ENCODE peak calls at places on chromosomes 4 and X, in nine cellular contexts. T is lower lobe of right lung, M is fibroblast of mammary gland, F is BJ, N is upper lobe of right lung, G is left ventricle myocardium inferior, V is GM23338, E is kidney epithelial cell, X is OCI-LY7. Z is an unnamed sample.

GRCh38 chrX:23394421-23394820 is 59.8 kb downstream of the PTCHD1 start:
- DNase-seq in M (no peak), E (no peak), N (no peak), T (no peak), G (no peak), V (no peak), F (no peak), X (no peak), Z (no peak)

GRCh38 chr4:87093443-87094123 is 126.8 kb downstream of the KLHL8 start:
- DNase-seq in V (peak; percentile 73), M (peak; percentile 54), G (no peak), F (no peak), T (no peak), X (peak; percentile 80), E (no peak), N (no peak), Z (no peak)

GRCh38 chrX:37667141-37667540 is 18.4 kb upstream of the XK start:
- DNase-seq in N (no peak), E (no peak), T (no peak), V (no peak), F (no peak), X (no peak), G (no peak), M (no peak), Z (no peak)

GRCh38 chrX:120561634-120562568 is 1.1 kb upstream of the CUL4B start:
- DNase-seq in E (no peak), G (no peak), V (no peak), F (no peak), M (no peak), X (peak; percentile 16), N (no peak), T (no peak), Z (no peak)

GRCh38 chrX:136936183-136936549 is 55.6 kb upstream of the RBMX start:
- DNase-seq in V (no peak), M (no peak), N (no peak), X (no peak), E (no peak), T (no peak), G (no peak), F (no peak), Z (no peak)

GRCh38 chr4:7717161-7717560 is 222.5 kb downstream of the AFAP1 start:
- DNase-seq in F (no peak), X (no peak), N (no peak), E (no peak), T (no peak), V (no peak), M (no peak), G (no peak), Z (no peak)

GRCh38 chr4:1126506-1126905 is 13.1 kb upstream of the RNF212 start:
- DNase-seq in M (peak; percentile 25), E (no peak), F (no peak), N (no peak), X (no peak), V (no peak), G (no peak), T (no peak), Z (no peak)

GRCh38 chr4:37884855-37885487 is 5.9 kb upstream of the TBC1D1 start:
- DNase-seq in E (no peak), M (no peak), N (no peak), G (no peak), T (no peak), F (no peak), V (no peak), X (no peak), Z (no peak)

GRCh38 chr4:98828801-98829200 is 100.1 kb downstream of the EIF4E start:
- DNase-seq in F (no peak), X (no peak), T (no peak), N (no peak), E (no peak), V (peak; percentile 59), G (no peak), M (peak; percentile 17), Z (no peak)

GRCh38 chrX:25275159-25275558 is 259.4 kb upstream of the ARX start:
- DNase-seq in G (no peak), V (no peak), T (no peak), N (no peak), X (no peak), M (no peak), E (no peak), F (no peak), Z (no peak)

GRCh38 chr4:40837094-40837870 is 87.5 kb downstream of the NSUN7 start:
- DNase-seq in N (no peak), M (no peak), V (no peak), T (no peak), F (no peak), X (no peak), E (no peak), G (no peak), Z (no peak)

GRCh38 chr4:21226637-21227538 is 526.6 kb downstream of the PACRGL start:
- DNase-seq in M (no peak), G (no peak), E (no peak), N (no peak), X (no peak), T (no peak), V (no peak), F (no peak), Z (no peak)

GRCh38 chr4:45472490-45472889 is 651.4 kb downstream of the GABRG1 start:
- DNase-seq in G (no peak), F (no peak), X (no peak), E (no peak), N (no peak), M (no peak), V (no peak), T (no peak), Z (no peak)

GRCh38 chr4:48252313-48252712 is 17.3 kb downstream of the TEC start:
- DNase-seq in T (no peak), E (no peak), X (no peak), V (no peak), G (no peak), F (no peak), M (no peak), N (no peak), Z (no peak)

GRCh38 chr4:97153042-97153441 is 990.2 kb downstream of the STPG2 start:
- DNase-seq in V (peak; percentile 62), T (no peak), N (no peak), E (peak; percentile 5), F (no peak), M (no peak), X (peak; percentile 1), G (no peak), Z (no peak)

GRCh38 chr4:174631901-174632758 is 109.8 kb upstream of the HPGD start:
- DNase-seq in V (peak; percentile 67), F (no peak), E (no peak), T (no peak), X (peak; percentile 49), N (no peak), M (peak; percentile 66), G (no peak), Z (no peak)

DNA sequence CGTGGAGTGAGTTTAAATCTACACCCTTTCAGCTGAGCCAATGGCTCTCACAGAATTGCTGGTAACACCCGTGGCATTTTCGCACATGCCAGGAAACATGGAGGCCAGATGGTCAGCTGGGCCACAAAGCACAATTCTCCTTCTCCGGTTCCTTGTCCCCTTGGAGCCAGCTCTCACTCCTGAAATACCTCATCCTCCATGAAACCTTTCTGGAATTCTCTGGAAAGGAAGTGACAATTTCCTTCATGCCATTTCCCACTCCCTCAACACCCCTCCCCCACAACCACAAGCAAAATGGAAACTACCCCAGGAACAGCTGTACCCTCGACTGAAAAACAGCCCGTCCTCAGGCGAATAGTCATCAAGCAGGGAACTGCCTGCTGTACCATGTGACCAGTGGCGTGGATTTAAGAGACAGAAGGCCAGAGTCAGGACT is 24.7 kb downstream of the ELF4 start:
- DNase-seq in X (peak; percentile 19), T (no peak), V (no peak), N (no peak), G (no peak), E (no peak), F (no peak), M (no peak), Z (no peak)
- H3K4me3 ChIP-seq in X (peak overlapping the region; percentile 56), T (peak overlapping the region; percentile 23), V (no peak overlapping the region), N (peak overlapping the region; percentile 14), G (no peak overlapping the region), E (no peak overlapping the region), F (no peak overlapping the region), M (no peak overlapping the region), Z (no peak overlapping the region)

GRCh38 chrX:138294951-138295350 is 416.6 kb downstream of the FGF13 start:
- DNase-seq in N (no peak), G (no peak), X (no peak), T (no peak), V (no peak), E (no peak), M (no peak), F (no peak), Z (no peak)

GRCh38 chrX:138298268-138298667 is 413.2 kb downstream of the FGF13 start:
- DNase-seq in X (no peak), G (no peak), F (no peak), E (no peak), N (no peak), T (no peak), V (no peak), M (no peak), Z (no peak)
- TF ChIP-seq CTCF in X (no peak), G (no peak), F (no peak), E (no peak), N (peak; percentile 19), T (no peak), V (no peak), M (no peak), Z (no peak)

DNA sequence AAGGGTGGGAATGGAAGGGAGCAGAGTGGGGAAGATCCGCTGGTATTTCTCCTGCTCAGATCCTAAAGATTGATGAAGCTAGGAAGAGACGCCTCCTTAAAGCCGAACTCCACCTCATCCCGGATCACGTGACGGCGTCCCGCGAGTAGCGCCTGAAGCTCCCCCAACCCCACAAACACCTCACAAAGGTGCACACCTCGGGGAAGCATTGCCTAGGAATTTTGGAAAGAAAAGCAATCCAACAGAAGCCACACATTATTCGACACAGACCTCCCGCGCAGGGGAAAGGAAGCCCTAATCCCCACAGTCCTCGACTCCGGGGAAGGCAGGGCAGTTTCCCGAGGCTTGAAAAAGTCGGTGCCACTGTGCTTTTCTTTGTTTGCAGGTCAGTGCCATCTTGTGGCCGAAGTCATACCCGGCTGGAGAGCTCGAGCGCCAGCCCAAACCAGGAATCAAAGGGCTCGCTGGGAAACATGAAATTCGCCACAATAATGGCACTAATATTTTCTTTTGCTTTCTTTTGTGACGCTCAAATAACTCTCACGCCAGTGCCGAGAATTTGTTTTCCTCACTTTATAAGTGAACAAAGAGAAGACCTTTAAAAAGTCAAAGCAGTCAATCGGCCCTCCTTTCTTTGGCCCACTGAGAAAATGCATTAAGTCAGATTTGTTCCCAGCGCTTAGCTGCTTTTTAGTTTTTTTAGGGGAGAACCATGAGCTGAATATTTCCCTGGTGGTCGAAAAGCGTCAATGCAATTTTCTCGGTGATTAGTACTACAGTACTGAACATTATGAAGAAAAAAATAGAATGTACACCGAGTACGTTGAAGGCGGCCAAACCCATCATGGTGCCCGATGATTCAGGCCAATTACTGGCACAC is at the start of gene NPY1R:
- DNase-seq in E (peak; percentile 45), M (peak; percentile 77), V (peak; percentile 89), F (peak; percentile 9), X (peak; percentile 4), T (peak; percentile 67), N (peak; percentile 82), G (peak; percentile 48), Z (peak; percentile 82)
- H3K4me3 ChIP-seq in E (peak within 1 kb of the TSS; percentile 64), M (peak within 1 kb of the TSS; percentile 54), V (peak within 1 kb of the TSS; percentile 92), F (peak within 1 kb of the TSS; percentile 43), X (no peak within 1 kb of the TSS), T (peak within 1 kb of the TSS; percentile 63), N (peak within 1 kb of the TSS; percentile 50), G (peak within 1 kb of the TSS; percentile 71), Z (peak within 1 kb of the TSS; percentile 80)

DNA sequence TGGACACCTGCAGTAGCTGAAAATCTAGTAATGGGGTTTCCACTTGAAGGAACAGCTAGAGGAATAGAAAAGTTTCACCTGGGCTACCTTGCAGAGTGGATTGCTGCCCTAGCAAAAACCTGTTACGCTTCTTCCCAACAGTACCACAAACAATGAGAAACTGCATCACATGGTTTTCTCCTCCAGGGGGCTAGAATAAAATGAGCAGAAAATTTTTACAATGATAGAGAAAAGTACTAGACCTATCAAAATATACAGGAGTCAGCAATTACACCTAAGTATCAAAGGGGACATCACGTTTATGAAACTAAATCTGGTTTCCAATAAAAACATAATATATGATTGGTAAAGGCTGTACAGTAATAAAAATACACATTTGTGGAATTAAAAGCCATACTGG is 423.1 kb upstream of the PITX2 start:
- DNase-seq in F (no peak), T (no peak), M (no peak), N (no peak), G (no peak), E (no peak), X (no peak), V (peak; percentile 38), Z (no peak)
- TF ChIP-seq CTCF in F (no peak), T (no peak), M (peak; percentile 19), N (no peak), G (no peak), E (no peak), X (peak; percentile 42), V (peak; percentile 60), Z (no peak)